ENCODE peak calls at places on chromosome 9, in six cellular contexts. I is prostate gland, F is suprapubic skin, Q is uterus, T is heart left ventricle, G is IMR-90. D is an unnamed sample.

GRCh38 chr9:116716441-116716840 is 29.3 kb downstream of the TRIM32 start:
- DNase-seq in I (no peak), F (no peak), Q (no peak), T (no peak), G (no peak), D (no peak)

GRCh38 chr9:28064241-28064640 is 491.0 kb upstream of the C9orf72 start:
- DNase-seq in I (no peak), F (no peak), Q (no peak), T (no peak), G (no peak), D (no peak)

GRCh38 chr9:87428659-87429058 is 69.0 kb upstream of the DAPK1 start:
- DNase-seq in I (peak; percentile 69), F (no peak), Q (no peak), T (no peak), G (no peak), D (peak; percentile 62)

GRCh38 chr9:113373255-113373654 is 3.5 kb downstream of the HDHD3 start:
- DNase-seq in I (no peak), F (no peak), Q (no peak), T (no peak), G (no peak), D (no peak)

GRCh38 chr9:137643921-137644320 is 25.1 kb downstream of the EHMT1 start:
- DNase-seq in I (no peak), F (no peak), Q (no peak), T (no peak), G (no peak), D (no peak)

GRCh38 chr9:98600631-98601030 is 108.1 kb downstream of the GABBR2 start:
- DNase-seq in I (no peak), F (no peak), Q (no peak), T (no peak), G (no peak), D (no peak)

GRCh38 chr9:121880343-121880742 is 212.8 kb downstream of the TTLL11 start:
- DNase-seq in I (no peak), F (no peak), Q (no peak), T (no peak), G (no peak), D (no peak)

GRCh38 chr9:76827286-76828080 is 63.2 kb downstream of the PCA3 start:
- DNase-seq in I (no peak), F (no peak), Q (no peak), T (no peak), G (no peak), D (no peak)

GRCh38 chr9:129150672-129151211 is 27.3 kb downstream of the IER5L start:
- DNase-seq in I (no peak), F (no peak), Q (no peak), T (no peak), G (no peak), D (no peak)

GRCh38 chr9:97398999-97399758 is 12.7 kb upstream of the TDRD7 start:
- DNase-seq in I (peak; percentile 23), F (no peak), Q (peak; percentile 39), T (peak; percentile 72), G (peak; percentile 65), D (peak; percentile 85)

GRCh38 chr9:129720865-129721545 is 31.8 kb downstream of the PTGES start:
- DNase-seq in I (no peak), F (no peak), Q (no peak), T (no peak), G (no peak), D (no peak)

GRCh38 chr9:137349471-137350033 is 47.5 kb upstream of the NRARP start:
- DNase-seq in I (no peak), F (no peak), Q (no peak), T (no peak), G (no peak), D (no peak)

GRCh38 chr9:137384116-137384756 is 38.7 kb downstream of the EXD3 start:
- DNase-seq in I (no peak), F (peak; percentile 29), Q (no peak), T (peak; percentile 13), G (peak; percentile 83), D (no peak)

GRCh38 chr9:109297899-109298298 is 23.0 kb downstream of the EPB41L4B start:
- DNase-seq in I (no peak), F (no peak), Q (no peak), T (no peak), G (peak; percentile 66), D (no peak)

GRCh38 chr9:109579191-109579948 is 81.3 kb upstream of the PTPN3 start:
- DNase-seq in I (no peak), F (no peak), Q (no peak), T (no peak), G (peak; percentile 13), D (no peak)

GRCh38 chr9:35689601-35690446 is at the start of gene TPM2:
- DNase-seq in I (peak; percentile 44), F (no peak), Q (peak; percentile 91), T (peak; percentile 89), G (peak; percentile 90), D (peak; percentile 47)

GRCh38 chr9:84937086-84937670 is 267.6 kb downstream of the NTRK2 start:
- DNase-seq in I (no peak), F (no peak), Q (no peak), T (no peak), G (no peak), D (no peak)

GRCh38 chr9:6243746-6244145 is 28.1 kb downstream of the IL33 start:
- DNase-seq in I (no peak), F (no peak), Q (no peak), T (no peak), G (peak; percentile 52), D (no peak)

GRCh38 chr9:90900130-90900529 is 98.5 kb downstream of the SYK start:
- DNase-seq in I (no peak), F (no peak), Q (no peak), T (peak; percentile 73), G (peak; percentile 18), D (no peak)

GRCh38 chr9:134708672-134709038 is 67.1 kb downstream of the COL5A1 start:
- DNase-seq in I (no peak), F (no peak), Q (no peak), T (peak; percentile 13), G (no peak), D (no peak)

GRCh38 chr9:69674741-69675438 is 2.7 kb upstream of the APBA1 start:
- DNase-seq in I (no peak), F (no peak), Q (no peak), T (no peak), G (peak; percentile 94), D (no peak)

GRCh38 chr9:128136816-128137793 is 9.6 kb upstream of the PTGES2 start:
- DNase-seq in I (no peak), F (peak; percentile 44), Q (no peak), T (peak; percentile 3), G (peak; percentile 87), D (peak; percentile 8)

GRCh38 chr9:13974891-13975290 is 339.1 kb downstream of the NFIB start:
- DNase-seq in I (no peak), F (no peak), Q (no peak), T (no peak), G (no peak), D (no peak)

GRCh38 chr9:98706651-98707103 is 2.1 kb downstream of the GABBR2 start:
- DNase-seq in I (no peak), F (no peak), Q (no peak), T (no peak), G (peak; percentile 52), D (no peak)

DNA sequence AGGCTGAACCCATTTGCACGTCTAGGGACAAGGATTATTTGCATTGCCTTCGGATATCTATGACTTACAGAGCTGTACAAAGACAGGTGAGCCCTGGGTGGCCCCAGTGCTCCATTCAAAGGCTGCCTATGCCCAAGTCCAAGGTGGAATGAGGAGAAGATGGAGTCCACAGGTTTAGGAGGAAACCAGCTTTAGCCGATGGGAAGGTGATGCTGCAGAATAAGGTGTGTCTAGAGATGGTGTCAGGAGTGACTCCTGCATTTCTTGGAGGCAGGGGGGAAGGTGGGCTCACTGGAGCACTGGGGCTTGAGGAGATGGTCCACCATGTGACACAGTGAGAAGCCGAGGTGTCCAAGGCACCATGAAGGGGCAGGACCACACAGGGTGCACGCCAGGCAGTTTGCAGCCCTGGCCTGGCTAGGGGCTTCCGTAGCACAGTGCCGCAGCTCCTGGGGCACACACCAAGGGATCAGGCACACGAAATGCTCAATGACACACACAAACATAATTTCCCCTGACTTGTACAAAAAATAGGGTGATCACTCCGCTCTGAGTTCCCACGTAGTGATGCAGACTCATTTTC is 32.1 kb downstream of the SEMA4D start:
- DNase-seq in I (no peak), F (no peak), Q (no peak), T (no peak), G (no peak), D (no peak)
- TF ChIP-seq POLR2A in I (no peak), F (no peak), Q (no peak), T (no peak), G (no peak), D (no peak)

DNA sequence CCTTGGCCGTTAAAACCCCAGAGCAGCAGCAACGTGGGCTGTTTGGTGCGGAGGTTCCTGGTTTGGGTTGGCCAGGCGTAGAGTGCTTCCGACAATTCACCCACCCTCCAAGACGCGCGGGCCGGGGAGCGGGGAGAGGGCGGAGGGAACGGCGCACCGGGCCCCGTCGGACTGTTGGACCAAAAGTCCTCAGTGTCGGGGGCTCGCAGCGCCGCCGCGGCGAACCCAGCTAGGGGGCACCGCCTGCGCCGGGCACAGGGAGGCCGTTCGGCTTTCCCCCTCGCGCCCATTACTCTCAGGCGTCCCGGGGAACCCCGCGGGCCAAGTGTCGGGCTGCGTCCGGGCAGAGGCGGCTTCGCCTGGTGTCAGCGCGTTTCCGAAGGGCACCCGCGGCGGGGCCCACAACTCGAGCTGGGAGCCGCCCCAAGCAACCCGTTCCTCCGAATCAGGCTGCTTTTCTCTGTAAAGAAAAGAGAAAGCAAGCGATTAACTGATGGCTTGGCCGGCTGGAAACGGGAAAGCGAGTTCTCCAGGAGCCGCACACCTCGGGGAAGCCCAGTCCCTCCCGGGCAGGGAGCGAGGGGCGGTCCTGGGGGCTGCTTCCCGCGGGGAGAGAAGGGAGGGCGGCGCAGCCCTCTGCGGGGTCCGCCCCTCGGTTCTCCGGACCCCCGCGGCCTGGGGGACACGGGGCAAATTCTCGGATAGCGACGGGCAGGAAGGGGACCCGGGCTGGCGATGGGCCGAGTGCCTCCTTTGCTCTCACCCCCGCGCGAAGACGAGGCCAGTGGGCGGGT is 145.5 kb downstream of the ERCC6L2 start:
- DNase-seq in I (no peak), F (no peak), Q (no peak), T (peak; percentile 34), G (no peak), D (no peak)
- TF ChIP-seq POLR2A in I (peak; percentile 31), F (no peak), Q (no peak), T (peak; percentile 11), G (no peak), D (no peak)

GRCh38 chr9:133477992-133478850 is 678 bp downstream of the SLC2A6 start:
- DNase-seq in I (no peak), F (no peak), Q (no peak), T (peak; percentile 58), G (peak; percentile 17), D (peak; percentile 60)
- TF ChIP-seq POLR2A in I (no peak), F (no peak), Q (no peak), T (no peak), G (no peak), D (no peak)

GRCh38 chr9:75548871-75549270 is 341.6 kb upstream of the PCSK5 start:
- DNase-seq in I (no peak), F (no peak), Q (no peak), T (no peak), G (no peak), D (no peak)

GRCh38 chr9:75540185-75540584 is 350.3 kb upstream of the PCSK5 start:
- DNase-seq in I (no peak), F (no peak), Q (no peak), T (no peak), G (no peak), D (no peak)

GRCh38 chr9:75541778-75542177 is 348.7 kb upstream of the PCSK5 start:
- DNase-seq in I (no peak), F (no peak), Q (no peak), T (no peak), G (no peak), D (no peak)

GRCh38 chr9:75539558-75539957 is 350.9 kb upstream of the PCSK5 start:
- DNase-seq in I (no peak), F (no peak), Q (no peak), T (no peak), G (no peak), D (no peak)

GRCh38 chr9:75545292-75545691 is 345.2 kb upstream of the PCSK5 start:
- DNase-seq in I (no peak), F (no peak), Q (no peak), T (no peak), G (no peak), D (no peak)
- TF ChIP-seq POLR2A in I (no peak), F (no peak), Q (no peak), T (no peak), G (no peak), D (no peak)